ENCODE peak calls at places on chromosomes 3 and 15, in seven cellular contexts. One of them, this sample, is unnamed. For H3K4me1, the result is how much of the 10 kb centered on the place peaks cover.

GRCh38 chr3:190321789-190322603 is at the start of gene CLDN1:
- DNase-seq in cardiac muscle cell: peak
- DNase-seq in astrocyte: peak
- DNase-seq in heart left ventricle: peak
- DNase-seq in pancreas: peak
- DNase-seq in K562: peak
- DNase-seq in uterus: peak
- DNase-seq in this sample: no peak

GRCh38 chr15:78808550-78808949 is 2.7 kb downstream of the ADAMTS7 start:
- DNase-seq in cardiac muscle cell: peak
- DNase-seq in astrocyte: no peak
- DNase-seq in heart left ventricle: peak
- DNase-seq in pancreas: no peak
- DNase-seq in K562: peak
- DNase-seq in uterus: no peak
- DNase-seq in this sample: peak

GRCh38 chr3:48599077-48599501 is 4.0 kb upstream of the COL7A1 start:
- DNase-seq in cardiac muscle cell: no peak
- DNase-seq in astrocyte: no peak
- DNase-seq in heart left ventricle: no peak
- DNase-seq in pancreas: no peak
- DNase-seq in K562: no peak
- DNase-seq in uterus: no peak
- DNase-seq in this sample: no peak

GRCh38 chr3:116083686-116084085 is 361.6 kb downstream of the LSAMP start:
- DNase-seq in cardiac muscle cell: no peak
- DNase-seq in astrocyte: peak
- DNase-seq in heart left ventricle: no peak
- DNase-seq in pancreas: no peak
- DNase-seq in K562: no peak
- DNase-seq in uterus: no peak
- DNase-seq in this sample: no peak

GRCh38 chr3:124063168-124063909 is 71.4 kb upstream of the ROPN1 start:
- DNase-seq in cardiac muscle cell: peak
- DNase-seq in astrocyte: peak
- DNase-seq in heart left ventricle: no peak
- DNase-seq in pancreas: no peak
- DNase-seq in K562: no peak
- DNase-seq in uterus: no peak
- DNase-seq in this sample: no peak

GRCh38 chr3:154089416-154090115 is 31.6 kb upstream of the ARHGEF26 start:
- DNase-seq in cardiac muscle cell: no peak
- DNase-seq in astrocyte: no peak
- DNase-seq in heart left ventricle: no peak
- DNase-seq in pancreas: no peak
- DNase-seq in K562: no peak
- DNase-seq in uterus: no peak
- DNase-seq in this sample: no peak

GRCh38 chr3:128177865-128178264 is 24.6 kb downstream of the EEFSEC start:
- DNase-seq in cardiac muscle cell: no peak
- DNase-seq in astrocyte: no peak
- DNase-seq in heart left ventricle: no peak
- DNase-seq in pancreas: no peak
- DNase-seq in K562: no peak
- DNase-seq in uterus: no peak
- DNase-seq in this sample: no peak

GRCh38 chr3:157376596-157377300 is 59.9 kb upstream of the PTX3 start:
- DNase-seq in cardiac muscle cell: no peak
- DNase-seq in astrocyte: peak
- DNase-seq in heart left ventricle: no peak
- DNase-seq in pancreas: no peak
- DNase-seq in K562: no peak
- DNase-seq in uterus: no peak
- DNase-seq in this sample: no peak

GRCh38 chr15:49506341-49506740 is 83.3 kb downstream of the FGF7 start:
- DNase-seq in cardiac muscle cell: no peak
- DNase-seq in astrocyte: no peak
- DNase-seq in heart left ventricle: no peak
- DNase-seq in pancreas: no peak
- DNase-seq in K562: no peak
- DNase-seq in uterus: no peak
- DNase-seq in this sample: no peak

GRCh38 chr3:107235193-107235922 is 141.9 kb upstream of the CCDC54 start:
- DNase-seq in cardiac muscle cell: no peak
- DNase-seq in astrocyte: no peak
- DNase-seq in heart left ventricle: no peak
- DNase-seq in pancreas: no peak
- DNase-seq in K562: no peak
- DNase-seq in uterus: no peak
- DNase-seq in this sample: no peak

GRCh38 chr3:81308296-81308695 is 453.1 kb downstream of the GBE1 start:
- DNase-seq in cardiac muscle cell: no peak
- DNase-seq in astrocyte: peak
- DNase-seq in heart left ventricle: no peak
- DNase-seq in pancreas: no peak
- DNase-seq in K562: no peak
- DNase-seq in uterus: no peak
- DNase-seq in this sample: no peak
- H3K4me1 ChIP-seq in cardiac muscle cell: under half
- H3K4me1 ChIP-seq in astrocyte: under half
- H3K4me1 ChIP-seq in heart left ventricle: under half
- H3K4me1 ChIP-seq in pancreas: under half
- H3K4me1 ChIP-seq in K562: under half
- H3K4me1 ChIP-seq in uterus: under half
- H3K4me1 ChIP-seq in this sample: under half

GRCh38 chr3:121855555-121855954 is 20.5 kb downstream of the EAF2 start:
- DNase-seq in cardiac muscle cell: peak
- DNase-seq in astrocyte: no peak
- DNase-seq in heart left ventricle: no peak
- DNase-seq in pancreas: no peak
- DNase-seq in K562: peak
- DNase-seq in uterus: no peak
- DNase-seq in this sample: no peak
- TF ChIP-seq CTCF in cardiac muscle cell: peak
- TF ChIP-seq CTCF in astrocyte: peak
- TF ChIP-seq CTCF in heart left ventricle: peak
- TF ChIP-seq CTCF in pancreas: no peak
- TF ChIP-seq CTCF in K562: peak
- TF ChIP-seq CTCF in uterus: no peak
- TF ChIP-seq CTCF in this sample: peak

DNA sequence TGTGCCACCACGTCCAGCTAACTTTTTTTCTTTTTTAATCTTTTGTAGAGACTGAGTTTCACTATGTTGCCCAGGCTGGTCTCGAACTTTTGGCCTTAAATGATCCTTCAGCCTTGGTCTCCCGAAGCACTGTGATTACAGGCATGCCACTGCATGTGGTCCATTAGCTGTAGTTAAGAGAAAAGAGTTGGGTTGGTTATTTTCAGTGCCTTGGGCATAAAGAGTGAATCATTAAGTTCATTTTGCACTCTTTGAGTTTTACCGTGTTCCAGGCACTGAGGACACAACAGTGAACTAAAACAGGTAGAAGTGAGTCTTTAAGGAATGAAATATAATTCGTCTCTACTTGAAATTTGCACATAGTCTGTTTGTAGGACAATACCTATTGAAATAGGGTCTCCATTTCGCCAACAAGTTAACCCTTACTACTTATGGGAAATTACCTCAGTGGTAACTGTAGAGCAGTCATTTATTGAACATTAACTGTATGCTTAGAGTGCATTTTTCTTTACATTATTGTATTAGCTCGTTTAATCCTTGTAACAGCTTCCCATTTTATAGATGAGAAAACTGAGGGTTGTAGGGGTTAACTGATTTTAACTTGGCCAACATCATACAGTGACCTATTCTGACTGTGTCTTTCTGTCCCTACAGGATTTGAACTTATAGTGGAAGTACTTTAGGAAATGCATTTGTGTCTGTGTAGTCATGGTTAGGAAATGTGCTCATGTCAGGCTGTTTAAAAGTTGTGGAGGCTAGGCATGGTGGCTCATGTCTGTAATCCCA is 22.7 kb upstream of the TRAK1 start:
- DNase-seq in cardiac muscle cell: no peak
- DNase-seq in astrocyte: no peak
- DNase-seq in heart left ventricle: no peak
- DNase-seq in pancreas: no peak
- DNase-seq in K562: no peak
- DNase-seq in uterus: no peak
- DNase-seq in this sample: no peak
- H3K4me1 ChIP-seq in cardiac muscle cell: under half
- H3K4me1 ChIP-seq in astrocyte: under half
- H3K4me1 ChIP-seq in heart left ventricle: half or more
- H3K4me1 ChIP-seq in pancreas: under half
- H3K4me1 ChIP-seq in K562: under half
- H3K4me1 ChIP-seq in uterus: under half
- H3K4me1 ChIP-seq in this sample: under half

DNA sequence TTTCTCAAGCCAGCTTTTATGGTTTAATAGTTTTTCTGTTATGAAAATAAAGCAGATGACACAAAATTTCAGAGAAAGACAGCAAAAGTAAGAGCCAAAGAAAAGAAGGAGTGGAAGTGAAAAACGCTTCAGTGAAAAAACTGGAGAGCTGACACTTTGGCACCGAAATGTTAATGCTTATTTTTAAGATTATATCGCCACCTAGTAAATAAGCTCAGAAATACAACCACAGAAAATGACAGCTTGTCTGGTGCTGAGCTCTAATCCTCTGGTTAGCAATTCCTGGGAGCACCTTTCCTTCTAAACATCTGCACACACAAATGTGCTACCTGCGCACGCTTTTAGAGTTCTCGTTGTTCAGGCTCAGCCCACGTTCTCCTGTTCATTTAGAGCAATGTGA is 101.7 kb downstream of the ZPLD1 start:
- DNase-seq in cardiac muscle cell: peak
- DNase-seq in astrocyte: peak
- DNase-seq in heart left ventricle: no peak
- DNase-seq in pancreas: peak
- DNase-seq in K562: peak
- DNase-seq in uterus: no peak
- DNase-seq in this sample: peak
- TF ChIP-seq CTCF in cardiac muscle cell: peak
- TF ChIP-seq CTCF in astrocyte: peak
- TF ChIP-seq CTCF in heart left ventricle: peak
- TF ChIP-seq CTCF in pancreas: no peak
- TF ChIP-seq CTCF in K562: no peak
- TF ChIP-seq CTCF in uterus: peak
- TF ChIP-seq CTCF in this sample: peak

GRCh38 chr3:72386322-72386721 is 461.9 kb downstream of the SHQ1 start:
- DNase-seq in cardiac muscle cell: no peak
- DNase-seq in astrocyte: no peak
- DNase-seq in heart left ventricle: no peak
- DNase-seq in pancreas: no peak
- DNase-seq in K562: no peak
- DNase-seq in uterus: no peak
- DNase-seq in this sample: no peak
- H3K4me1 ChIP-seq in cardiac muscle cell: under half
- H3K4me1 ChIP-seq in astrocyte: under half
- H3K4me1 ChIP-seq in heart left ventricle: under half
- H3K4me1 ChIP-seq in pancreas: under half
- H3K4me1 ChIP-seq in K562: under half
- H3K4me1 ChIP-seq in uterus: under half
- H3K4me1 ChIP-seq in this sample: under half

GRCh38 chr3:197554562-197555280 is 1.0 kb downstream of the BDH1 start:
- DNase-seq in cardiac muscle cell: peak
- DNase-seq in astrocyte: peak
- DNase-seq in heart left ventricle: peak
- DNase-seq in pancreas: peak
- DNase-seq in K562: no peak
- DNase-seq in uterus: peak
- DNase-seq in this sample: peak
- TF ChIP-seq CTCF in cardiac muscle cell: peak
- TF ChIP-seq CTCF in astrocyte: peak
- TF ChIP-seq CTCF in heart left ventricle: peak
- TF ChIP-seq CTCF in pancreas: peak
- TF ChIP-seq CTCF in K562: no peak
- TF ChIP-seq CTCF in uterus: peak
- TF ChIP-seq CTCF in this sample: peak

DNA sequence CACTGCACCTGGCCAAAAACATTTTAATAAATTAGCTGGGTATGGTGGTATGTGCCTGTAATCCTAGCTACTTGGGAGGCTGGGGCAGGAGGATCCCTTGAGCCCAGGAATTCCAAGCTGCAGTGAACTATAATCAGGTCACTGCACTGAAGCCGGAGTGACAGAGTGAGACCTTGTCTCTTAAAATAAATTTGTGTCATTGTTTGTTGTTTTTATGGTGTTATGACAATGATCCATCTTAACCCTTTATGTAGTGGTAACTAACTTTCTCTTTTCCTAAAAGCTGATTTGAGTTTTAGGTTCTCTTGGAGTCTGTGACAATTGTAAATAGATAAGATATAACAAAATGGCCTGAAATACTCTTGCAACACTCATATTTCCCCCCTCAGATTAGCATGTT is 20.7 kb downstream of the FLNB start:
- DNase-seq in cardiac muscle cell: no peak
- DNase-seq in astrocyte: no peak
- DNase-seq in heart left ventricle: no peak
- DNase-seq in pancreas: no peak
- DNase-seq in K562: no peak
- DNase-seq in uterus: no peak
- DNase-seq in this sample: no peak
- H3K4me1 ChIP-seq in cardiac muscle cell: under half
- H3K4me1 ChIP-seq in astrocyte: under half
- H3K4me1 ChIP-seq in heart left ventricle: under half
- H3K4me1 ChIP-seq in pancreas: under half
- H3K4me1 ChIP-seq in K562: under half
- H3K4me1 ChIP-seq in uterus: under half
- H3K4me1 ChIP-seq in this sample: half or more